ENCODE peak calls at places on chromosomes 3 and 15, in eight cellular contexts. One of them, this sample, is unnamed.

GRCh38 chr3:183490211-183490601 is 61.8 kb upstream of the MCF2L2 start:
- DNase-seq in heart right ventricle: no peak
- DNase-seq in CD8-positive, alpha-beta T cell: no peak
- DNase-seq in neural progenitor cell: no peak
- DNase-seq in foreskin fibroblast: no peak
- DNase-seq in choroid plexus epithelial cell: no peak
- DNase-seq in astrocyte: no peak
- DNase-seq in astrocyte of the spinal cord: no peak
- DNase-seq in this sample: no peak

GRCh38 chr3:143295201-143296080 is 175.9 kb downstream of the CHST2 start:
- DNase-seq in foreskin fibroblast: no peak
- DNase-seq in choroid plexus epithelial cell: no peak
- DNase-seq in astrocyte of the spinal cord: no peak
- DNase-seq in neural progenitor cell: no peak
- DNase-seq in CD8-positive, alpha-beta T cell: no peak
- DNase-seq in heart right ventricle: no peak
- DNase-seq in astrocyte: no peak
- DNase-seq in this sample: no peak

GRCh38 chr3:142053244-142053643 is 96.1 kb downstream of the TFDP2 start:
- DNase-seq in foreskin fibroblast: no peak
- DNase-seq in CD8-positive, alpha-beta T cell: no peak
- DNase-seq in astrocyte of the spinal cord: no peak
- DNase-seq in choroid plexus epithelial cell: no peak
- DNase-seq in neural progenitor cell: no peak
- DNase-seq in astrocyte: no peak
- DNase-seq in heart right ventricle: no peak
- DNase-seq in this sample: no peak

GRCh38 chr3:187150599-187150998 is 11.3 kb upstream of the RPL39L start:
- DNase-seq in choroid plexus epithelial cell: no peak
- DNase-seq in heart right ventricle: no peak
- DNase-seq in astrocyte of the spinal cord: no peak
- DNase-seq in neural progenitor cell: no peak
- DNase-seq in CD8-positive, alpha-beta T cell: peak
- DNase-seq in foreskin fibroblast: no peak
- DNase-seq in astrocyte: no peak
- DNase-seq in this sample: no peak

GRCh38 chr15:40844543-40844981 is 714 bp downstream of the SPINT1 start:
- DNase-seq in choroid plexus epithelial cell: peak
- DNase-seq in astrocyte: no peak
- DNase-seq in heart right ventricle: no peak
- DNase-seq in astrocyte of the spinal cord: no peak
- DNase-seq in foreskin fibroblast: peak
- DNase-seq in CD8-positive, alpha-beta T cell: no peak
- DNase-seq in neural progenitor cell: peak
- DNase-seq in this sample: no peak

GRCh38 chr3:182294696-182295095 is 498.6 kb upstream of the ATP11B start:
- DNase-seq in astrocyte: no peak
- DNase-seq in choroid plexus epithelial cell: no peak
- DNase-seq in neural progenitor cell: no peak
- DNase-seq in foreskin fibroblast: no peak
- DNase-seq in heart right ventricle: no peak
- DNase-seq in CD8-positive, alpha-beta T cell: no peak
- DNase-seq in astrocyte of the spinal cord: no peak
- DNase-seq in this sample: no peak

GRCh38 chr3:47512416-47513124 is 942 bp downstream of the ELP6 start:
- DNase-seq in foreskin fibroblast: peak
- DNase-seq in astrocyte: no peak
- DNase-seq in heart right ventricle: peak
- DNase-seq in CD8-positive, alpha-beta T cell: no peak
- DNase-seq in neural progenitor cell: peak
- DNase-seq in choroid plexus epithelial cell: peak
- DNase-seq in astrocyte of the spinal cord: peak
- DNase-seq in this sample: no peak

GRCh38 chr3:149881879-149882278 is 68.9 kb downstream of the RNF13 start:
- DNase-seq in heart right ventricle: no peak
- DNase-seq in neural progenitor cell: no peak
- DNase-seq in astrocyte: no peak
- DNase-seq in foreskin fibroblast: no peak
- DNase-seq in CD8-positive, alpha-beta T cell: no peak
- DNase-seq in choroid plexus epithelial cell: no peak
- DNase-seq in astrocyte of the spinal cord: no peak
- DNase-seq in this sample: no peak

GRCh38 chr3:64595253-64595694 is 92.5 kb downstream of the ADAMTS9 start:
- DNase-seq in neural progenitor cell: no peak
- DNase-seq in CD8-positive, alpha-beta T cell: no peak
- DNase-seq in heart right ventricle: peak
- DNase-seq in choroid plexus epithelial cell: peak
- DNase-seq in astrocyte of the spinal cord: peak
- DNase-seq in astrocyte: peak
- DNase-seq in foreskin fibroblast: peak
- DNase-seq in this sample: no peak

GRCh38 chr15:65095011-65095746 is 18.6 kb downstream of the KBTBD13 start:
- DNase-seq in foreskin fibroblast: no peak
- DNase-seq in choroid plexus epithelial cell: no peak
- DNase-seq in neural progenitor cell: no peak
- DNase-seq in astrocyte of the spinal cord: no peak
- DNase-seq in heart right ventricle: no peak
- DNase-seq in astrocyte: no peak
- DNase-seq in CD8-positive, alpha-beta T cell: no peak
- DNase-seq in this sample: no peak

GRCh38 chr3:177337548-177338331 is 140.5 kb upstream of the TBL1XR1 start:
- DNase-seq in neural progenitor cell: no peak
- DNase-seq in astrocyte: peak
- DNase-seq in astrocyte of the spinal cord: peak
- DNase-seq in CD8-positive, alpha-beta T cell: no peak
- DNase-seq in foreskin fibroblast: peak
- DNase-seq in heart right ventricle: no peak
- DNase-seq in choroid plexus epithelial cell: peak
- DNase-seq in this sample: no peak

GRCh38 chr15:40108061-40108854 is 421 bp downstream of the BMF start:
- DNase-seq in astrocyte of the spinal cord: peak
- DNase-seq in foreskin fibroblast: peak
- DNase-seq in neural progenitor cell: peak
- DNase-seq in heart right ventricle: peak
- DNase-seq in choroid plexus epithelial cell: peak
- DNase-seq in CD8-positive, alpha-beta T cell: no peak
- DNase-seq in astrocyte: no peak
- DNase-seq in this sample: no peak

GRCh38 chr15:55627730-55628368 is 39.7 kb upstream of the PYGO1 start:
- DNase-seq in CD8-positive, alpha-beta T cell: no peak
- DNase-seq in foreskin fibroblast: peak
- DNase-seq in astrocyte of the spinal cord: peak
- DNase-seq in choroid plexus epithelial cell: peak
- DNase-seq in heart right ventricle: no peak
- DNase-seq in neural progenitor cell: no peak
- DNase-seq in astrocyte: peak
- DNase-seq in this sample: peak

GRCh38 chr15:73650387-73651126 is 17.4 kb upstream of the NPTN start:
- DNase-seq in CD8-positive, alpha-beta T cell: no peak
- DNase-seq in foreskin fibroblast: peak
- DNase-seq in astrocyte of the spinal cord: no peak
- DNase-seq in neural progenitor cell: no peak
- DNase-seq in choroid plexus epithelial cell: peak
- DNase-seq in astrocyte: no peak
- DNase-seq in heart right ventricle: no peak
- DNase-seq in this sample: no peak

GRCh38 chr15:67109141-67110034 is 44.0 kb downstream of the SMAD3 start:
- DNase-seq in foreskin fibroblast: peak
- DNase-seq in astrocyte of the spinal cord: peak
- DNase-seq in heart right ventricle: peak
- DNase-seq in CD8-positive, alpha-beta T cell: no peak
- DNase-seq in astrocyte: peak
- DNase-seq in neural progenitor cell: no peak
- DNase-seq in choroid plexus epithelial cell: peak
- DNase-seq in this sample: peak

GRCh38 chr3:139217633-139218032 is 126.2 kb upstream of the MRPS22 start:
- DNase-seq in neural progenitor cell: no peak
- DNase-seq in heart right ventricle: no peak
- DNase-seq in foreskin fibroblast: no peak
- DNase-seq in choroid plexus epithelial cell: no peak
- DNase-seq in astrocyte: no peak
- DNase-seq in CD8-positive, alpha-beta T cell: no peak
- DNase-seq in astrocyte of the spinal cord: no peak
- DNase-seq in this sample: no peak

GRCh38 chr3:65971281-65972252 is 67.2 kb downstream of the MAGI1 start:
- DNase-seq in astrocyte of the spinal cord: peak
- DNase-seq in neural progenitor cell: no peak
- DNase-seq in foreskin fibroblast: peak
- DNase-seq in astrocyte: no peak
- DNase-seq in choroid plexus epithelial cell: peak
- DNase-seq in heart right ventricle: no peak
- DNase-seq in CD8-positive, alpha-beta T cell: no peak
- DNase-seq in this sample: no peak

DNA sequence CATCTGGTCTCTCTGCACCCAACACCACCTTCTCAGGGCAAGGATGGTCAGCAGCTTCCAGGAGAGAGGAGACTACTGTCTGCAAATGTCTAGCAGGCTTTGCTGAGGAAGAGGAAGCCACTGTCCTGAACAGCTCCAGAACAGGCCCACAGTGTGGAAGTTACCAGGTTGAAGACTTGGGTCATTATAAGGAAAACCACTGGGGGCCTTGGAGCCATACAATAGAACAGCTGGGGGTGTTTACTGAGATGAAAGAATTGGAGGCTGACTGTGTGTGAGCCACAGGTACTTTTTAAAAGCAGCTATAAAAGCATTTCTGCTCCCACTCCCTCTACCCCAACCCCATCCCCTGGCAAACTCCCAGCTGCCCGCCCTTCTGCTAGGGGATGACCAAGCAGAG is 24.2 kb downstream of the SRGAP3 start:
- DNase-seq in foreskin fibroblast: no peak
- DNase-seq in choroid plexus epithelial cell: no peak
- DNase-seq in astrocyte of the spinal cord: no peak
- DNase-seq in CD8-positive, alpha-beta T cell: no peak
- DNase-seq in astrocyte: no peak
- DNase-seq in neural progenitor cell: no peak
- DNase-seq in heart right ventricle: no peak
- DNase-seq in this sample: no peak
- H3K4me3 ChIP-seq in foreskin fibroblast: no peak
- H3K4me3 ChIP-seq in choroid plexus epithelial cell: no peak
- H3K4me3 ChIP-seq in astrocyte of the spinal cord: no peak
- H3K4me3 ChIP-seq in CD8-positive, alpha-beta T cell: no peak
- H3K4me3 ChIP-seq in astrocyte: no peak
- H3K4me3 ChIP-seq in neural progenitor cell: no peak
- H3K4me3 ChIP-seq in heart right ventricle: no peak
- H3K4me3 ChIP-seq in this sample: no peak

GRCh38 chr3:132006605-132007204 is 28.1 kb downstream of the CPNE4 start:
- DNase-seq in CD8-positive, alpha-beta T cell: no peak
- DNase-seq in neural progenitor cell: peak
- DNase-seq in foreskin fibroblast: peak
- DNase-seq in astrocyte of the spinal cord: peak
- DNase-seq in heart right ventricle: peak
- DNase-seq in choroid plexus epithelial cell: peak
- DNase-seq in astrocyte: no peak
- DNase-seq in this sample: no peak
- TF ChIP-seq CTCF in CD8-positive, alpha-beta T cell: no peak
- TF ChIP-seq CTCF in neural progenitor cell: peak
- TF ChIP-seq CTCF in foreskin fibroblast: peak
- TF ChIP-seq CTCF in astrocyte of the spinal cord: peak
- TF ChIP-seq CTCF in heart right ventricle: no peak
- TF ChIP-seq CTCF in choroid plexus epithelial cell: peak
- TF ChIP-seq CTCF in astrocyte: peak
- TF ChIP-seq CTCF in this sample: peak

GRCh38 chr3:71127052-71127451 is 456.5 kb downstream of the FOXP1 start:
- DNase-seq in astrocyte: no peak
- DNase-seq in astrocyte of the spinal cord: no peak
- DNase-seq in heart right ventricle: no peak
- DNase-seq in CD8-positive, alpha-beta T cell: no peak
- DNase-seq in choroid plexus epithelial cell: no peak
- DNase-seq in neural progenitor cell: no peak
- DNase-seq in foreskin fibroblast: no peak
- DNase-seq in this sample: no peak
- H3K4me3 ChIP-seq in astrocyte: peak
- H3K4me3 ChIP-seq in astrocyte of the spinal cord: no peak
- H3K4me3 ChIP-seq in heart right ventricle: peak
- H3K4me3 ChIP-seq in CD8-positive, alpha-beta T cell: peak
- H3K4me3 ChIP-seq in choroid plexus epithelial cell: peak
- H3K4me3 ChIP-seq in neural progenitor cell: no peak
- H3K4me3 ChIP-seq in foreskin fibroblast: no peak
- H3K4me3 ChIP-seq in this sample: no peak

DNA sequence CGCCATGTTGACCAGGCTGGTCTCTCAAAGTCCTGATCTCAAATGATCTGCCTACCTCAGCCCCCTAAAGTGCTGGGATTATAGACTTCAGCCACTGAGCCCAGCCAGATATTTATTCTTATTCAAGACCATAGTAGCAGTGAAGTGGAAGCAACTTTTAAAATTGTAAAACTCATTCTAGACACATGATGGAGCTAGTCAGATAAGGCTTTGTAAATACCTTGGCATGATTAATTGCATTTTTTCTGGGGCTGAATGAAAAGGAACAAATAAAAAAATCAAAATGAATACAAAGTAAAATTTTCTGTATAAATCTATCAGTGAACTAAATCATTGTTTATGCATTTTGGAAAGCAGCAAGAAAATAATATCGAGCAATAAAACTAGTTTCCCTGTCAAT is 4.1 kb upstream of the MYO1E start:
- DNase-seq in heart right ventricle: no peak
- DNase-seq in CD8-positive, alpha-beta T cell: no peak
- DNase-seq in astrocyte of the spinal cord: no peak
- DNase-seq in neural progenitor cell: no peak
- DNase-seq in foreskin fibroblast: peak
- DNase-seq in astrocyte: no peak
- DNase-seq in choroid plexus epithelial cell: peak
- DNase-seq in this sample: no peak
- TF ChIP-seq CTCF in heart right ventricle: no peak
- TF ChIP-seq CTCF in CD8-positive, alpha-beta T cell: no peak
- TF ChIP-seq CTCF in astrocyte of the spinal cord: peak
- TF ChIP-seq CTCF in neural progenitor cell: no peak
- TF ChIP-seq CTCF in foreskin fibroblast: peak
- TF ChIP-seq CTCF in astrocyte: no peak
- TF ChIP-seq CTCF in choroid plexus epithelial cell: peak
- TF ChIP-seq CTCF in this sample: peak

GRCh38 chr3:184502123-184502667 is 59.4 kb upstream of the EPHB3 start:
- DNase-seq in choroid plexus epithelial cell: no peak
- DNase-seq in astrocyte: no peak
- DNase-seq in foreskin fibroblast: no peak
- DNase-seq in CD8-positive, alpha-beta T cell: no peak
- DNase-seq in neural progenitor cell: no peak
- DNase-seq in astrocyte of the spinal cord: no peak
- DNase-seq in heart right ventricle: no peak
- DNase-seq in this sample: no peak

GRCh38 chr3:184503647-184504046 is 57.9 kb upstream of the EPHB3 start:
- DNase-seq in neural progenitor cell: no peak
- DNase-seq in heart right ventricle: no peak
- DNase-seq in astrocyte of the spinal cord: no peak
- DNase-seq in astrocyte: no peak
- DNase-seq in foreskin fibroblast: no peak
- DNase-seq in choroid plexus epithelial cell: no peak
- DNase-seq in CD8-positive, alpha-beta T cell: no peak
- DNase-seq in this sample: no peak

GRCh38 chr3:184496933-184497332 is 64.7 kb upstream of the EPHB3 start:
- DNase-seq in astrocyte: no peak
- DNase-seq in neural progenitor cell: no peak
- DNase-seq in CD8-positive, alpha-beta T cell: no peak
- DNase-seq in choroid plexus epithelial cell: no peak
- DNase-seq in astrocyte of the spinal cord: no peak
- DNase-seq in heart right ventricle: no peak
- DNase-seq in foreskin fibroblast: no peak
- DNase-seq in this sample: no peak

GRCh38 chr3:184498986-184499606 is 62.5 kb upstream of the EPHB3 start:
- DNase-seq in heart right ventricle: no peak
- DNase-seq in choroid plexus epithelial cell: no peak
- DNase-seq in astrocyte of the spinal cord: no peak
- DNase-seq in foreskin fibroblast: no peak
- DNase-seq in astrocyte: no peak
- DNase-seq in CD8-positive, alpha-beta T cell: no peak
- DNase-seq in neural progenitor cell: no peak
- DNase-seq in this sample: no peak

GRCh38 chr3:184500344-184500923 is 61.2 kb upstream of the EPHB3 start:
- DNase-seq in astrocyte of the spinal cord: no peak
- DNase-seq in choroid plexus epithelial cell: no peak
- DNase-seq in neural progenitor cell: peak
- DNase-seq in heart right ventricle: no peak
- DNase-seq in foreskin fibroblast: no peak
- DNase-seq in astrocyte: no peak
- DNase-seq in CD8-positive, alpha-beta T cell: no peak
- DNase-seq in this sample: no peak
- H3K4me3 ChIP-seq in astrocyte of the spinal cord: no peak
- H3K4me3 ChIP-seq in choroid plexus epithelial cell: no peak
- H3K4me3 ChIP-seq in neural progenitor cell: peak
- H3K4me3 ChIP-seq in heart right ventricle: no peak
- H3K4me3 ChIP-seq in foreskin fibroblast: no peak
- H3K4me3 ChIP-seq in astrocyte: no peak
- H3K4me3 ChIP-seq in CD8-positive, alpha-beta T cell: no peak
- H3K4me3 ChIP-seq in this sample: no peak